ENCODE peak calls at places on chromosomes 12 and 14, in eight cellular contexts. One of them, this sample, is unnamed.

GRCh38 chr12:96255077-96255476 is 60.9 kb downstream of the ELK3 start:
- DNase-seq in ureter: no peak
- DNase-seq in spleen: no peak
- DNase-seq in PC-3: no peak
- DNase-seq in CD8-positive, alpha-beta T cell: no peak
- DNase-seq in EL: no peak
- DNase-seq in stimulated activated CD8-positive, alpha-beta memory T cell treated with anti-CD3 and anti-CD28 coated beads, Interleukin-4, amount 100 ng/mL, for 1 hour: no peak
- DNase-seq in hippocampal formation: no peak
- DNase-seq in this sample: peak

GRCh38 chr14:102321456-102322101 is 2.0 kb downstream of the ZNF839 start:
- DNase-seq in stimulated activated CD8-positive, alpha-beta memory T cell treated with anti-CD3 and anti-CD28 coated beads, Interleukin-4, amount 100 ng/mL, for 1 hour: no peak
- DNase-seq in hippocampal formation: no peak
- DNase-seq in spleen: no peak
- DNase-seq in PC-3: no peak
- DNase-seq in EL: no peak
- DNase-seq in CD8-positive, alpha-beta T cell: no peak
- DNase-seq in ureter: no peak
- DNase-seq in this sample: no peak

GRCh38 chr12:12356467-12356885 is 402 bp upstream of the BORCS5 start:
- DNase-seq in hippocampal formation: no peak
- DNase-seq in ureter: no peak
- DNase-seq in stimulated activated CD8-positive, alpha-beta memory T cell treated with anti-CD3 and anti-CD28 coated beads, Interleukin-4, amount 100 ng/mL, for 1 hour: no peak
- DNase-seq in PC-3: no peak
- DNase-seq in EL: no peak
- DNase-seq in spleen: no peak
- DNase-seq in CD8-positive, alpha-beta T cell: no peak
- DNase-seq in this sample: no peak

GRCh38 chr12:131923260-131923659 is 5.8 kb upstream of the PUS1 start:
- DNase-seq in ureter: no peak
- DNase-seq in spleen: no peak
- DNase-seq in stimulated activated CD8-positive, alpha-beta memory T cell treated with anti-CD3 and anti-CD28 coated beads, Interleukin-4, amount 100 ng/mL, for 1 hour: no peak
- DNase-seq in PC-3: no peak
- DNase-seq in EL: no peak
- DNase-seq in hippocampal formation: no peak
- DNase-seq in CD8-positive, alpha-beta T cell: no peak
- DNase-seq in this sample: no peak

GRCh38 chr14:55188686-55189295 is 2.6 kb downstream of the DLGAP5 start:
- DNase-seq in spleen: no peak
- DNase-seq in hippocampal formation: no peak
- DNase-seq in EL: no peak
- DNase-seq in CD8-positive, alpha-beta T cell: no peak
- DNase-seq in stimulated activated CD8-positive, alpha-beta memory T cell treated with anti-CD3 and anti-CD28 coated beads, Interleukin-4, amount 100 ng/mL, for 1 hour: no peak
- DNase-seq in PC-3: no peak
- DNase-seq in ureter: no peak
- DNase-seq in this sample: no peak

GRCh38 chr14:61841145-61841544 is 78.9 kb downstream of the SNAPC1 start:
- DNase-seq in stimulated activated CD8-positive, alpha-beta memory T cell treated with anti-CD3 and anti-CD28 coated beads, Interleukin-4, amount 100 ng/mL, for 1 hour: no peak
- DNase-seq in ureter: no peak
- DNase-seq in EL: no peak
- DNase-seq in PC-3: peak
- DNase-seq in hippocampal formation: no peak
- DNase-seq in spleen: no peak
- DNase-seq in CD8-positive, alpha-beta T cell: no peak
- DNase-seq in this sample: no peak

GRCh38 chr12:100793182-100793581 is 1.4 kb upstream of the ANO4 start:
- DNase-seq in EL: peak
- DNase-seq in ureter: no peak
- DNase-seq in spleen: no peak
- DNase-seq in PC-3: peak
- DNase-seq in stimulated activated CD8-positive, alpha-beta memory T cell treated with anti-CD3 and anti-CD28 coated beads, Interleukin-4, amount 100 ng/mL, for 1 hour: no peak
- DNase-seq in CD8-positive, alpha-beta T cell: no peak
- DNase-seq in hippocampal formation: no peak
- DNase-seq in this sample: no peak

GRCh38 chr12:120944645-120945217 is 33.6 kb upstream of the HNF1A start:
- DNase-seq in ureter: no peak
- DNase-seq in PC-3: peak
- DNase-seq in EL: peak
- DNase-seq in stimulated activated CD8-positive, alpha-beta memory T cell treated with anti-CD3 and anti-CD28 coated beads, Interleukin-4, amount 100 ng/mL, for 1 hour: peak
- DNase-seq in spleen: peak
- DNase-seq in CD8-positive, alpha-beta T cell: peak
- DNase-seq in hippocampal formation: no peak
- DNase-seq in this sample: peak

GRCh38 chr14:74293621-74294020 is 9.1 kb downstream of the ABCD4 start:
- DNase-seq in stimulated activated CD8-positive, alpha-beta memory T cell treated with anti-CD3 and anti-CD28 coated beads, Interleukin-4, amount 100 ng/mL, for 1 hour: no peak
- DNase-seq in CD8-positive, alpha-beta T cell: no peak
- DNase-seq in PC-3: no peak
- DNase-seq in EL: no peak
- DNase-seq in spleen: no peak
- DNase-seq in ureter: no peak
- DNase-seq in hippocampal formation: no peak
- DNase-seq in this sample: no peak

GRCh38 chr14:103065861-103066260 is 8.5 kb upstream of the CDC42BPB start:
- DNase-seq in spleen: peak
- DNase-seq in hippocampal formation: no peak
- DNase-seq in CD8-positive, alpha-beta T cell: no peak
- DNase-seq in ureter: no peak
- DNase-seq in stimulated activated CD8-positive, alpha-beta memory T cell treated with anti-CD3 and anti-CD28 coated beads, Interleukin-4, amount 100 ng/mL, for 1 hour: no peak
- DNase-seq in PC-3: no peak
- DNase-seq in EL: no peak
- DNase-seq in this sample: no peak

GRCh38 chr14:56271988-56272387 is 153.8 kb downstream of the PELI2 start:
- DNase-seq in EL: peak
- DNase-seq in CD8-positive, alpha-beta T cell: no peak
- DNase-seq in spleen: no peak
- DNase-seq in stimulated activated CD8-positive, alpha-beta memory T cell treated with anti-CD3 and anti-CD28 coated beads, Interleukin-4, amount 100 ng/mL, for 1 hour: no peak
- DNase-seq in ureter: no peak
- DNase-seq in hippocampal formation: no peak
- DNase-seq in PC-3: peak
- DNase-seq in this sample: no peak

GRCh38 chr12:46580445-46580844 is 207.9 kb upstream of the SLC38A2 start:
- DNase-seq in ureter: no peak
- DNase-seq in hippocampal formation: no peak
- DNase-seq in EL: no peak
- DNase-seq in PC-3: no peak
- DNase-seq in spleen: no peak
- DNase-seq in CD8-positive, alpha-beta T cell: no peak
- DNase-seq in stimulated activated CD8-positive, alpha-beta memory T cell treated with anti-CD3 and anti-CD28 coated beads, Interleukin-4, amount 100 ng/mL, for 1 hour: no peak
- DNase-seq in this sample: no peak

GRCh38 chr14:53174918-53175317 is 21.8 kb upstream of the DDHD1 start:
- DNase-seq in stimulated activated CD8-positive, alpha-beta memory T cell treated with anti-CD3 and anti-CD28 coated beads, Interleukin-4, amount 100 ng/mL, for 1 hour: no peak
- DNase-seq in PC-3: no peak
- DNase-seq in EL: no peak
- DNase-seq in CD8-positive, alpha-beta T cell: no peak
- DNase-seq in ureter: no peak
- DNase-seq in spleen: no peak
- DNase-seq in hippocampal formation: no peak
- DNase-seq in this sample: no peak

GRCh38 chr14:89588016-89588415 is 171.0 kb upstream of the FOXN3 start:
- DNase-seq in hippocampal formation: no peak
- DNase-seq in EL: no peak
- DNase-seq in PC-3: no peak
- DNase-seq in stimulated activated CD8-positive, alpha-beta memory T cell treated with anti-CD3 and anti-CD28 coated beads, Interleukin-4, amount 100 ng/mL, for 1 hour: no peak
- DNase-seq in spleen: no peak
- DNase-seq in ureter: no peak
- DNase-seq in CD8-positive, alpha-beta T cell: no peak
- DNase-seq in this sample: no peak

GRCh38 chr12:50589650-50590435 is 85.1 kb downstream of the DIP2B start:
- DNase-seq in EL: peak
- DNase-seq in spleen: no peak
- DNase-seq in stimulated activated CD8-positive, alpha-beta memory T cell treated with anti-CD3 and anti-CD28 coated beads, Interleukin-4, amount 100 ng/mL, for 1 hour: no peak
- DNase-seq in ureter: no peak
- DNase-seq in hippocampal formation: no peak
- DNase-seq in CD8-positive, alpha-beta T cell: no peak
- DNase-seq in PC-3: peak
- DNase-seq in this sample: no peak

GRCh38 chr12:82099216-82099615 is 259.0 kb downstream of the CCDC59 start:
- DNase-seq in hippocampal formation: no peak
- DNase-seq in CD8-positive, alpha-beta T cell: no peak
- DNase-seq in stimulated activated CD8-positive, alpha-beta memory T cell treated with anti-CD3 and anti-CD28 coated beads, Interleukin-4, amount 100 ng/mL, for 1 hour: no peak
- DNase-seq in EL: no peak
- DNase-seq in ureter: no peak
- DNase-seq in spleen: no peak
- DNase-seq in PC-3: no peak
- DNase-seq in this sample: peak

This sample was measured in DMS53.